ENCODE peak calls at places on chromosomes 6 and 20, in four cellular contexts. E, J, P and V are unnamed samples.

GRCh38 chr6:56435754-56436153 is 188.4 kb upstream of the COL21A1 start:
- DNase-seq in E (no peak), J (no peak), P (no peak), V (no peak)

GRCh38 chr6:78995946-78996345 is 82.1 kb downstream of the PHIP start:
- DNase-seq in E (no peak), J (no peak), P (no peak), V (no peak)

GRCh38 chr6:143675946-143676345 is 1.8 kb upstream of the PHACTR2 start:
- DNase-seq in E (no peak), J (peak), P (no peak), V (no peak)

GRCh38 chr6:5361371-5361770 is 100.1 kb downstream of the FARS2 start:
- DNase-seq in E (no peak), J (no peak), P (no peak), V (no peak)

GRCh38 chr20:24160563-24161355 is 172.2 kb upstream of the GGTLC1 start:
- DNase-seq in E (no peak), J (peak), P (no peak), V (no peak)

GRCh38 chr20:32418376-32418775 is 60.2 kb downstream of the ASXL1 start:
- DNase-seq in E (no peak), J (no peak), P (no peak), V (no peak)

GRCh38 chr6:107152633-107153032 is 37.3 kb upstream of the BEND3 start:
- DNase-seq in E (no peak), J (no peak), P (no peak), V (no peak)

GRCh38 chr6:129485746-129486145 is 224.2 kb downstream of the ARHGAP18 start:
- DNase-seq in E (no peak), J (no peak), P (no peak), V (no peak)

GRCh38 chr6:50030777-50031562 is 9.2 kb upstream of the DEFB110 start:
- DNase-seq in E (no peak), J (no peak), P (no peak), V (no peak)

GRCh38 chr20:19374066-19374615 is 161.7 kb downstream of the SLC24A3 start:
- DNase-seq in E (no peak), J (no peak), P (no peak), V (no peak)

GRCh38 chr6:69801225-69801624 is 4.4 kb upstream of the LMBRD1 start:
- DNase-seq in E (no peak), J (no peak), P (no peak), V (no peak)

GRCh38 chr6:124870611-124871201 is 91.5 kb upstream of the RNF217 start:
- DNase-seq in E (no peak), J (peak), P (no peak), V (no peak)

GRCh38 chr6:109516929-109517328 is 33.9 kb upstream of the ZBTB24 start:
- DNase-seq in E (no peak), J (no peak), P (no peak), V (no peak)

GRCh38 chr6:45990162-45990561 is 25.5 kb downstream of the CLIC5 start:
- DNase-seq in E (no peak), J (no peak), P (no peak), V (no peak)

GRCh38 chr6:15386756-15387112 is 140.9 kb downstream of the JARID2 start:
- DNase-seq in E (no peak), J (no peak), P (no peak), V (no peak)

GRCh38 chr6:111660531-111660930 is 54.9 kb upstream of the TRAF3IP2 start:
- DNase-seq in E (no peak), J (no peak), P (no peak), V (no peak)

GRCh38 chr6:6407061-6407723 is 86.7 kb upstream of the F13A1 start:
- DNase-seq in E (no peak), J (no peak), P (no peak), V (no peak)

GRCh38 chr20:34824861-34825529 is 456 bp downstream of the NCOA6 start:
- DNase-seq in E (no peak), J (peak), P (peak), V (no peak)

GRCh38 chr6:118710616-118711015 is 59.2 kb upstream of the CEP85L start:
- DNase-seq in E (no peak), J (no peak), P (no peak), V (no peak)

GRCh38 chr6:133890941-133891813 is 2.3 kb downstream of the TCF21 start:
- DNase-seq in E (no peak), J (no peak), P (no peak), V (no peak)

GRCh38 chr20:63459070-63459380 is 13.4 kb downstream of the KCNQ2 start:
- DNase-seq in E (no peak), J (no peak), P (no peak), V (no peak)

GRCh38 chr6:170116643-170117042 is 174.2 kb downstream of the DLL1 start:
- DNase-seq in E (no peak), J (no peak), P (no peak), V (no peak)

GRCh38 chr20:8421981-8422380 is 289.9 kb downstream of the PLCB1 start:
- DNase-seq in E (no peak), J (no peak), P (no peak), V (no peak)

GRCh38 chr6:138546733-138547185 is 47.5 kb upstream of the NHSL1 start:
- DNase-seq in E (no peak), J (no peak), P (no peak), V (no peak)

GRCh38 chr6:34656378-34657036 is 40.1 kb downstream of the ILRUN start:
- DNase-seq in E (no peak), J (no peak), P (peak), V (no peak)

GRCh38 chr6:157830354-157831017 is 7.4 kb downstream of the SNX9 start:
- DNase-seq in E (no peak), J (no peak), P (no peak), V (no peak)

GRCh38 chr20:21235346-21235712 is 67.8 kb upstream of the XRN2 start:
- DNase-seq in E (no peak), J (no peak), P (no peak), V (no peak)